ENCODE peak calls at places on chromosome 9, in five cellular contexts. T is astrocyte of the spinal cord; E is choroid plexus epithelial cell; H is CD4-positive, alpha-beta T cell; M is neural progenitor cell. O is an unnamed sample.

GRCh38 chr9:91783411-91783810 is 166.6 kb downstream of the ROR2 start:
- DNase-seq in T (no peak), E (no peak), H (no peak), M (no peak), O (no peak)

GRCh38 chr9:18207735-18208134 is 266.2 kb upstream of the ADAMTSL1 start:
- DNase-seq in T (no peak), E (no peak), H (no peak), M (no peak), O (no peak)

GRCh38 chr9:90905079-90905478 is 103.5 kb downstream of the SYK start:
- DNase-seq in T (no peak), E (peak), H (no peak), M (no peak), O (no peak)

GRCh38 chr9:20276762-20277161 is 345.5 kb downstream of the MLLT3 start:
- DNase-seq in T (no peak), E (no peak), H (no peak), M (no peak), O (no peak)

GRCh38 chr9:7779201-7779600 is 20.4 kb downstream of the DMAC1 start:
- DNase-seq in T (no peak), E (no peak), H (no peak), M (no peak), O (no peak)

GRCh38 chr9:114387678-114388431 is at the start of gene AKNA:
- DNase-seq in T (peak), E (peak), H (peak), M (peak), O (peak)

GRCh38 chr9:4221936-4222335 is 77.9 kb downstream of the GLIS3 start:
- DNase-seq in T (no peak), E (no peak), H (no peak), M (no peak), O (no peak)

GRCh38 chr9:89635007-89635742 is 30.4 kb downstream of the GADD45G start:
- DNase-seq in T (peak), E (peak), H (no peak), M (no peak), O (peak)

GRCh38 chr9:34508463-34508862 is 14.3 kb downstream of the ENHO start:
- DNase-seq in T (no peak), E (no peak), H (no peak), M (no peak), O (no peak)

GRCh38 chr9:88537743-88538055 is 2.7 kb downstream of the NXNL2 start:
- DNase-seq in T (peak), E (peak), H (peak), M (peak), O (peak)

GRCh38 chr9:97386265-97386633 is 25.6 kb upstream of the TDRD7 start:
- DNase-seq in T (no peak), E (no peak), H (no peak), M (no peak), O (no peak)

GRCh38 chr9:134299883-134300282 is 26.4 kb upstream of the RXRA start:
- DNase-seq in T (no peak), E (no peak), H (no peak), M (no peak), O (no peak)

GRCh38 chr9:127121628-127122175 is 733 bp downstream of the ANGPTL2 start:
- DNase-seq in T (peak), E (no peak), H (no peak), M (peak), O (peak)

GRCh38 chr9:8856686-8857329 is 1057.2 kb upstream of the DMAC1 start:
- DNase-seq in T (no peak), E (no peak), H (no peak), M (peak), O (no peak)

GRCh38 chr9:36023260-36024048 is 13.3 kb upstream of the RECK start:
- DNase-seq in T (peak), E (peak), H (peak), M (peak), O (peak)

GRCh38 chr9:129866373-129867137 is 31.3 kb downstream of the USP20 start:
- DNase-seq in T (no peak), E (no peak), H (peak), M (no peak), O (no peak)

GRCh38 chr9:136691316-136692189 is 4.3 kb upstream of the AGPAT2 start:
- DNase-seq in T (no peak), E (no peak), H (no peak), M (peak), O (no peak)
- TF ChIP-seq CTCF in T (no peak), E (no peak), H (no peak), M (no peak), O (no peak)

DNA sequence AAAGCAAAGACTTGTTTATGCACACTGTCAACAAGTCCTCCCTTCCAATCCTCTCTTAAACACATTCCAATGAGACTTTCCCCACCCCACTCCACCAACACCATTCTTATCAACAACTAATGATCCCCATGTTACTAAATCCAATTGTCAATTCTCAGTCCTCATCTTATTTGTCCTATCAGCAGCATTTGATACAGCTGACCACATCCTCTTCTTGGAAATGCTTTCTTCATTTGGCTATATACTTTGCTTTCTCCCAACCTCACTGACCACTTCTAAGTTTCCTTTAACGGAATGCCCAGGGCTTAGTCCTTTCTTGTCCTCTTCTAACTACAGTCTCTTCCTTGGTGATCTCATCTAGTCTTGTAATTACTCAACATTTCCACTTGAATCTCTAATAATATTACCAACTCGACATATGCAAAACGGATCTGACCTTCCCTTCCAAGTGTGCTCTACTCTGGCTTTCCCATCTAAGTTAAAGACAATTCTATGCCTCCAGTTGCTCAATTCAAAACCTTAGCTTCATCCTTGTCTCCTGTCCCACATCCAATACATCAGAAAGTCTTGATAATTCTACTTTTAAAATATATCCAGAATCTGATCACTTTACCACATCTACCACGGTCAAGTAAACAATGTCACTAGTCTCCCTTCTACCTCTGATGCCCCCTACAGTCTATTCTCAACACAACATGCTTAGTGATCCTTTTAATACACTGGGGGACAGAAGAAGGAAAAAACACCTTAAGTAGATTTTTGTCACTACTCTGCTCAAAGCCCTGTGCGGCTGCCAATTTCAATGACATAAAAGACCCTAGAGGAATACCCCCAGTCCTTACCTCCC is 25.5 kb downstream of the AGTPBP1 start:
- DNase-seq in T (no peak), E (no peak), H (no peak), M (no peak), O (no peak)
- TF ChIP-seq CTCF in T (no peak), E (no peak), H (no peak), M (peak), O (peak)

DNA sequence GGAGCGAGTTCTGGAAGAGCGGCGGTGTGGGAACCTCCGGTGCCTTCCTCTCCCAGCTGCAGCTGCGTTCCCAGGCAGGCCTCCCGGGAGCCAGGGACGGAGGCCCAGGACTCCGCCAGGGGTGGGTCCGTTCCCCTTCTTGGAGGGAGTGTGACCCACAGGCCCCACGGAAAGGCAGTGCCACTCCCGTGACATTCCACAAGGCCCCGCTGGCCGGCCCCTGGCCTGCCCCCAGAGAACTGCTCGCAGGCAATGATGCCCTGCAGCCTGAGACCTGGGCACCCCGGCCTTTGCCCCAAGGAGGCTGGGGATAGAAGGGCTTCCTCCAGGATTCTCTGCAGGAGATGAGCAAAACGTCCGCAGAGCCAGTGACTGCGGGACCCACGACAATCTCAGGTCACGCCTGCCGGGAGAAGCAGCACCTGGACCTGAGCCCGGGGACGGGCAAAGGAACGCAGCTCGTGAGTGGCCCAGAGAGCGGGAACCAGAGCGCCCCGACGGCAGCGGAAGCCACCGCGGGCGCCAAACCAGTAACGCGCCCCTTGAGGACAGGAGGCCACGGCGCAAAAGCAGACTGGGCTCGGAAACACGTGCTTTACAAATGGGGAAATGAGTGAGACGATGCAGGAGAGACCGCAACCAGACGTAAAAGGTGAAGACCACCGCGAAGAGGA is 9.3 kb downstream of the OBP2B start:
- DNase-seq in T (no peak), E (no peak), H (peak), M (no peak), O (no peak)
- TF ChIP-seq CTCF in T (no peak), E (no peak), H (peak), M (no peak), O (no peak)

GRCh38 chr9:96025995-96026572 is 150.6 kb downstream of the ERCC6L2 start:
- DNase-seq in T (no peak), E (no peak), H (no peak), M (peak), O (no peak)
- TF ChIP-seq CTCF in T (peak), E (peak), H (no peak), M (peak), O (peak)

GRCh38 chr9:111548623-111549022 is 23.6 kb downstream of the ZNF483 start:
- DNase-seq in T (no peak), E (no peak), H (no peak), M (no peak), O (no peak)

DNA sequence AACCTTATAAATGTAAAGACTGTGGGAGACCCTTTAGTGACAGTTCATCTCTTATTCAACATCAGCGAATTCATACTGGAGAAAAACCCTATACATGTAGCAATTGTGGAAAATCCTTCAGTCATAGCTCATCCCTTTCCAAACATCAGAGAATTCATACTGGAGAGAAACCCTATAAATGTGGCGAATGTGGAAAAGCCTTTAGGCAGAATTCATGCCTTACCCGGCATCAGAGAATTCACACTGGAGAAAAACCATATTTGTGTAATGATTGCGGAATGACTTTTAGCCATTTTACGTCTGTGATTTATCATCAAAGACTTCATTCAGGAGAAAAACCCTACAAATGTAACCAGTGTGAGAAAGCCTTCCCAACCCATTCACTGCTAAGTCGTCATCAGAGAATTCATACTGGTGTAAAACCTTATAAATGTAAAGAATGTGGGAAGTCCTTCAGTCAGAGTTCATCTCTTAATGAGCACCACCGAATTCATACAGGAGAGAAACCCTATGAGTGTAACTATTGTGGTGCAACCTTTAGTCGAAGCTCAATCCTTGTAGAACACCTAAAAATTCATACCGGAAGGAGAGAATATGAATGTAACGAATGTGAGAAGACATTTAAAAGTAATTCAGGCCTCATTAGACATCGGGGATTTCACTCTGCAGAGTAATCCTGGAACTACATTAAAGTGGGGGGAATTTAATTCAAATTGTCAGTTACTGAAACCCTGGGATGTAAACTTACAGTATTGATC is 17.7 kb downstream of the ZNF483 start:
- DNase-seq in T (no peak), E (no peak), H (no peak), M (no peak), O (no peak)
- TF ChIP-seq CTCF in T (no peak), E (no peak), H (no peak), M (no peak), O (no peak)

GRCh38 chr9:69307446-69308216 is 17.4 kb upstream of the ENTREP1 start:
- DNase-seq in T (peak), E (peak), H (no peak), M (peak), O (peak)
- TF ChIP-seq CTCF in T (peak), E (no peak), H (no peak), M (no peak), O (no peak)

GRCh38 chr9:95097279-95097678 is 220.2 kb downstream of the FANCC start:
- DNase-seq in T (no peak), E (no peak), H (no peak), M (no peak), O (no peak)

GRCh38 chr9:95095619-95096355 is 221.7 kb downstream of the FANCC start:
- DNase-seq in T (no peak), E (no peak), H (no peak), M (no peak), O (no peak)

GRCh38 chr9:95098391-95098921 is 219.1 kb downstream of the FANCC start:
- DNase-seq in T (no peak), E (peak), H (no peak), M (no peak), O (no peak)

GRCh38 chr9:95096381-95096780 is 221.1 kb downstream of the FANCC start:
- DNase-seq in T (no peak), E (no peak), H (no peak), M (no peak), O (no peak)

GRCh38 chr9:95096807-95097206 is 220.7 kb downstream of the FANCC start:
- DNase-seq in T (no peak), E (no peak), H (no peak), M (no peak), O (no peak)
- TF ChIP-seq CTCF in T (no peak), E (no peak), H (no peak), M (no peak), O (peak)

O was measured in fibroblast of pulmonary artery.